ENCODE peak calls at places on chromosomes 5 and 9, in seven cellular contexts. G, B, S, E, Z, U and I are unnamed samples.

GRCh38 chr9:87516222-87516930 is 18.7 kb downstream of the DAPK1 start:
- DNase-seq in S (no peak), U (peak), B (no peak), Z (no peak), G (no peak), E (no peak), I (no peak)

GRCh38 chr9:136939996-136940525 is 4.5 kb downstream of the FBXW5 start:
- DNase-seq in E (no peak), U (no peak), G (no peak), S (no peak), Z (no peak), B (no peak), I (no peak)

GRCh38 chr9:137666950-137667670 is 48.3 kb downstream of the EHMT1 start:
- DNase-seq in U (no peak), S (no peak), B (no peak), Z (peak), G (no peak), E (no peak), I (no peak)

GRCh38 chr9:137128158-137129088 is 10.5 kb upstream of the GRIN1 start:
- DNase-seq in S (no peak), U (no peak), E (no peak), G (no peak), B (no peak), Z (no peak), I (no peak)

GRCh38 chr5:68749648-68750047 is 344.2 kb upstream of the SLC30A5 start:
- DNase-seq in Z (no peak), E (no peak), S (no peak), U (no peak), G (no peak), B (no peak), I (no peak)

GRCh38 chr5:68330564-68330963 is 115.0 kb downstream of the PIK3R1 start:
- DNase-seq in E (no peak), B (no peak), U (no peak), G (no peak), S (no peak), Z (no peak), I (no peak)

GRCh38 chr9:27154923-27155322 is 45.9 kb downstream of the TEK start:
- DNase-seq in U (peak), S (no peak), E (no peak), Z (no peak), G (no peak), B (no peak), I (peak)

GRCh38 chr9:133708770-133709611 is 29.2 kb downstream of the SARDH start:
- DNase-seq in U (no peak), B (peak), Z (no peak), G (no peak), S (peak), E (peak), I (no peak)

GRCh38 chr5:104472811-104473210 is 910.2 kb upstream of the NUDT12 start:
- DNase-seq in B (no peak), S (no peak), U (no peak), G (no peak), Z (no peak), E (no peak), I (no peak)

GRCh38 chr5:66281309-66281708 is 137.2 kb downstream of the SREK1 start:
- DNase-seq in B (no peak), E (no peak), G (no peak), S (no peak), U (no peak), Z (no peak), I (no peak)

GRCh38 chr5:60323596-60323995 is 376.4 kb downstream of the DEPDC1B start:
- DNase-seq in U (no peak), E (no peak), S (no peak), Z (no peak), B (no peak), G (no peak), I (no peak)

GRCh38 chr5:179244051-179244450 is 101.2 kb downstream of the ADAMTS2 start:
- DNase-seq in G (no peak), U (no peak), S (no peak), B (no peak), E (no peak), Z (no peak), I (no peak)

GRCh38 chr5:122081541-122081940 is 3.5 kb upstream of the LOX start:
- DNase-seq in B (no peak), G (no peak), Z (no peak), E (no peak), S (no peak), U (no peak), I (no peak)

GRCh38 chr9:85433046-85433445 is 308.7 kb downstream of the AGTPBP1 start:
- DNase-seq in B (no peak), S (no peak), U (no peak), Z (no peak), G (no peak), E (no peak), I (no peak)

GRCh38 chr5:154844800-154845199 is 5.6 kb downstream of the FAXDC2 start:
- DNase-seq in S (no peak), E (no peak), G (no peak), B (no peak), Z (no peak), U (no peak), I (no peak)

GRCh38 chr5:128349044-128349629 is 188.9 kb downstream of the FBN2 start:
- DNase-seq in Z (no peak), U (no peak), B (no peak), E (no peak), S (no peak), G (no peak), I (no peak)

GRCh38 chr9:69044226-69045219 is 9.0 kb downstream of the FXN start:
- DNase-seq in E (no peak), S (no peak), B (no peak), U (peak), Z (no peak), G (no peak), I (no peak)

GRCh38 chr5:39420482-39421145 is 4.2 kb downstream of the DAB2 start:
- DNase-seq in G (no peak), B (no peak), U (peak), Z (peak), E (no peak), S (no peak), I (no peak)

GRCh38 chr9:37424204-37424685 is 1.7 kb downstream of the GRHPR start:
- DNase-seq in Z (no peak), B (no peak), S (no peak), E (no peak), G (no peak), U (no peak), I (no peak)

GRCh38 chr5:100270323-100270771 is 264.8 kb upstream of the FAM174A start:
- DNase-seq in G (no peak), B (no peak), Z (no peak), E (no peak), S (no peak), U (no peak), I (peak)